ENCODE peak calls at places on chromosomes 2 and 18, in nine cellular contexts. One of them, this sample, is unnamed.

GRCh38 chr2:183037660-183038340 is 457 bp downstream of the NCKAP1 start:
- DNase-seq in fibroblast of lung: no peak
- DNase-seq in H1: no peak
- DNase-seq in astrocyte: peak
- DNase-seq in dorsolateral prefrontal cortex: no peak
- DNase-seq in Peyer's patch: no peak
- DNase-seq in MM.1S: peak
- DNase-seq in tibial artery: peak
- DNase-seq in right lobe of liver: peak
- DNase-seq in this sample: peak

GRCh38 chr2:238202326-238203103 is 980 bp downstream of the ILKAP start:
- DNase-seq in H1: no peak
- DNase-seq in right lobe of liver: no peak
- DNase-seq in Peyer's patch: no peak
- DNase-seq in MM.1S: peak
- DNase-seq in astrocyte: peak
- DNase-seq in fibroblast of lung: peak
- DNase-seq in tibial artery: no peak
- DNase-seq in dorsolateral prefrontal cortex: no peak
- DNase-seq in this sample: peak

GRCh38 chr2:220469201-220469600 is 841.8 kb downstream of the SLC4A3 start:
- DNase-seq in right lobe of liver: no peak
- DNase-seq in tibial artery: no peak
- DNase-seq in fibroblast of lung: peak
- DNase-seq in MM.1S: no peak
- DNase-seq in Peyer's patch: no peak
- DNase-seq in astrocyte: peak
- DNase-seq in H1: no peak
- DNase-seq in dorsolateral prefrontal cortex: no peak
- DNase-seq in this sample: no peak

GRCh38 chr2:220001693-220002260 is 374.3 kb downstream of the SLC4A3 start:
- DNase-seq in Peyer's patch: no peak
- DNase-seq in MM.1S: no peak
- DNase-seq in tibial artery: no peak
- DNase-seq in right lobe of liver: no peak
- DNase-seq in H1: no peak
- DNase-seq in astrocyte: peak
- DNase-seq in dorsolateral prefrontal cortex: no peak
- DNase-seq in fibroblast of lung: peak
- DNase-seq in this sample: peak

GRCh38 chr2:208265807-208266640 is at the start of gene PIKFYVE:
- DNase-seq in right lobe of liver: peak
- DNase-seq in H1: peak
- DNase-seq in fibroblast of lung: peak
- DNase-seq in astrocyte: peak
- DNase-seq in MM.1S: peak
- DNase-seq in Peyer's patch: peak
- DNase-seq in tibial artery: peak
- DNase-seq in dorsolateral prefrontal cortex: peak
- DNase-seq in this sample: peak

GRCh38 chr18:72762505-72763122 is 105.2 kb downstream of the NETO1 start:
- DNase-seq in H1: no peak
- DNase-seq in Peyer's patch: no peak
- DNase-seq in fibroblast of lung: peak
- DNase-seq in right lobe of liver: no peak
- DNase-seq in tibial artery: no peak
- DNase-seq in dorsolateral prefrontal cortex: no peak
- DNase-seq in MM.1S: peak
- DNase-seq in astrocyte: peak
- DNase-seq in this sample: peak

GRCh38 chr2:148273158-148273691 is 252.3 kb downstream of the MBD5 start:
- DNase-seq in fibroblast of lung: peak
- DNase-seq in astrocyte: peak
- DNase-seq in H1: no peak
- DNase-seq in right lobe of liver: no peak
- DNase-seq in Peyer's patch: no peak
- DNase-seq in dorsolateral prefrontal cortex: no peak
- DNase-seq in tibial artery: no peak
- DNase-seq in MM.1S: no peak
- DNase-seq in this sample: no peak

GRCh38 chr2:195648780-195649179 is 8.2 kb upstream of the SLC39A10 start:
- DNase-seq in right lobe of liver: no peak
- DNase-seq in MM.1S: no peak
- DNase-seq in tibial artery: no peak
- DNase-seq in astrocyte: no peak
- DNase-seq in Peyer's patch: no peak
- DNase-seq in dorsolateral prefrontal cortex: no peak
- DNase-seq in H1: no peak
- DNase-seq in fibroblast of lung: no peak
- DNase-seq in this sample: no peak

GRCh38 chr2:24827321-24828261 is 34.4 kb downstream of the CENPO start:
- DNase-seq in H1: peak
- DNase-seq in astrocyte: peak
- DNase-seq in dorsolateral prefrontal cortex: peak
- DNase-seq in Peyer's patch: peak
- DNase-seq in MM.1S: peak
- DNase-seq in tibial artery: peak
- DNase-seq in right lobe of liver: peak
- DNase-seq in fibroblast of lung: peak
- DNase-seq in this sample: peak

GRCh38 chr2:240685771-240686371 is 3.2 kb upstream of the AQP12B start:
- DNase-seq in tibial artery: no peak
- DNase-seq in fibroblast of lung: no peak
- DNase-seq in right lobe of liver: no peak
- DNase-seq in MM.1S: no peak
- DNase-seq in astrocyte: no peak
- DNase-seq in H1: no peak
- DNase-seq in dorsolateral prefrontal cortex: no peak
- DNase-seq in Peyer's patch: peak
- DNase-seq in this sample: no peak

GRCh38 chr2:74440005-74440377 is 1.7 kb downstream of the RTKN start:
- DNase-seq in tibial artery: no peak
- DNase-seq in fibroblast of lung: peak
- DNase-seq in H1: no peak
- DNase-seq in MM.1S: no peak
- DNase-seq in right lobe of liver: peak
- DNase-seq in astrocyte: no peak
- DNase-seq in dorsolateral prefrontal cortex: peak
- DNase-seq in Peyer's patch: no peak
- DNase-seq in this sample: no peak

GRCh38 chr2:128541448-128541847 is 222.8 kb upstream of the HS6ST1 start:
- DNase-seq in H1: no peak
- DNase-seq in MM.1S: no peak
- DNase-seq in tibial artery: no peak
- DNase-seq in Peyer's patch: no peak
- DNase-seq in fibroblast of lung: peak
- DNase-seq in astrocyte: no peak
- DNase-seq in right lobe of liver: no peak
- DNase-seq in dorsolateral prefrontal cortex: no peak
- DNase-seq in this sample: no peak

GRCh38 chr2:177545981-177546600 is 153.5 kb downstream of the AGPS start:
- DNase-seq in tibial artery: no peak
- DNase-seq in Peyer's patch: no peak
- DNase-seq in H1: no peak
- DNase-seq in astrocyte: no peak
- DNase-seq in dorsolateral prefrontal cortex: no peak
- DNase-seq in MM.1S: no peak
- DNase-seq in fibroblast of lung: no peak
- DNase-seq in right lobe of liver: no peak
- DNase-seq in this sample: no peak

GRCh38 chr2:98634406-98635092 is 26.2 kb downstream of the UNC50 start:
- DNase-seq in dorsolateral prefrontal cortex: no peak
- DNase-seq in tibial artery: no peak
- DNase-seq in MM.1S: no peak
- DNase-seq in H1: peak
- DNase-seq in Peyer's patch: no peak
- DNase-seq in fibroblast of lung: peak
- DNase-seq in right lobe of liver: no peak
- DNase-seq in astrocyte: no peak
- DNase-seq in this sample: no peak

GRCh38 chr2:218024336-218024735 is 21.5 kb upstream of the TNS1 start:
- DNase-seq in Peyer's patch: peak
- DNase-seq in astrocyte: no peak
- DNase-seq in tibial artery: peak
- DNase-seq in H1: no peak
- DNase-seq in fibroblast of lung: no peak
- DNase-seq in dorsolateral prefrontal cortex: peak
- DNase-seq in MM.1S: no peak
- DNase-seq in right lobe of liver: peak
- DNase-seq in this sample: no peak

GRCh38 chr18:41378628-41379027 is 576.4 kb upstream of the PIK3C3 start:
- DNase-seq in fibroblast of lung: peak
- DNase-seq in tibial artery: no peak
- DNase-seq in right lobe of liver: no peak
- DNase-seq in H1: no peak
- DNase-seq in dorsolateral prefrontal cortex: no peak
- DNase-seq in Peyer's patch: no peak
- DNase-seq in MM.1S: no peak
- DNase-seq in astrocyte: peak
- DNase-seq in this sample: peak

GRCh38 chr2:128765822-128766221 is 447.2 kb upstream of the HS6ST1 start:
- DNase-seq in astrocyte: no peak
- DNase-seq in MM.1S: no peak
- DNase-seq in right lobe of liver: no peak
- DNase-seq in fibroblast of lung: no peak
- DNase-seq in H1: no peak
- DNase-seq in Peyer's patch: no peak
- DNase-seq in dorsolateral prefrontal cortex: no peak
- DNase-seq in tibial artery: no peak
- DNase-seq in this sample: no peak

GRCh38 chr2:213275265-213275664 is 9.0 kb upstream of the SPAG16 start:
- DNase-seq in dorsolateral prefrontal cortex: no peak
- DNase-seq in right lobe of liver: no peak
- DNase-seq in Peyer's patch: no peak
- DNase-seq in fibroblast of lung: no peak
- DNase-seq in MM.1S: no peak
- DNase-seq in tibial artery: no peak
- DNase-seq in astrocyte: no peak
- DNase-seq in H1: no peak
- DNase-seq in this sample: no peak

GRCh38 chr2:173815778-173816177 is 149.4 kb downstream of the SP3 start:
- DNase-seq in dorsolateral prefrontal cortex: no peak
- DNase-seq in fibroblast of lung: no peak
- DNase-seq in Peyer's patch: no peak
- DNase-seq in H1: no peak
- DNase-seq in astrocyte: no peak
- DNase-seq in tibial artery: no peak
- DNase-seq in MM.1S: no peak
- DNase-seq in right lobe of liver: no peak
- DNase-seq in this sample: peak

GRCh38 chr2:162166745-162167144 is 14.7 kb upstream of the GCG start:
- DNase-seq in astrocyte: no peak
- DNase-seq in fibroblast of lung: no peak
- DNase-seq in MM.1S: no peak
- DNase-seq in tibial artery: no peak
- DNase-seq in dorsolateral prefrontal cortex: no peak
- DNase-seq in H1: no peak
- DNase-seq in right lobe of liver: no peak
- DNase-seq in Peyer's patch: no peak
- DNase-seq in this sample: no peak

GRCh38 chr18:49072524-49072934 is 121.8 kb upstream of the SMAD7 start:
- DNase-seq in dorsolateral prefrontal cortex: no peak
- DNase-seq in Peyer's patch: peak
- DNase-seq in tibial artery: no peak
- DNase-seq in astrocyte: no peak
- DNase-seq in fibroblast of lung: peak
- DNase-seq in H1: no peak
- DNase-seq in right lobe of liver: peak
- DNase-seq in MM.1S: no peak
- DNase-seq in this sample: no peak

GRCh38 chr2:239294571-239295054 is 106.2 kb downstream of the HDAC4 start:
- DNase-seq in Peyer's patch: peak
- DNase-seq in H1: no peak
- DNase-seq in dorsolateral prefrontal cortex: peak
- DNase-seq in astrocyte: no peak
- DNase-seq in right lobe of liver: no peak
- DNase-seq in MM.1S: no peak
- DNase-seq in fibroblast of lung: no peak
- DNase-seq in tibial artery: peak
- DNase-seq in this sample: no peak

DNA sequence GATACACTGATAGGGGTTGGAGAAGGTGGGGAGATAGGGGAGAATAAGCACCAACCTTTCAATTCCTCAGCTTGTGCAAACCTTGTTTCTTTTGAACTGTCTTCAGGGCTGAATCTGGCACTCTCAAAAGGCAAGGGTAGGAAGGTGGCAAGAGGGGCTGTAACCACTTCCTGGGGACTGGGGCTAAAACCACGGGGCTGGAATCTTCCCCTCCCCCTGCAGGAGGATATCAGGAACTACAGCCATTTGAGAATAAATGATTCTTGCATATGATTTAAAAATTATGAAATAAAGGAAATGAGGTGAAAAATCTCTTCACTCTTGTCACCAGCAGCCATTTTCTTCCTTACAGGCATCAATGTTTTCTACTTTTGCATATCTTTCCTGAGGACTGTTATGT is 50.8 kb downstream of the ATOH8 start:
- DNase-seq in MM.1S: no peak
- DNase-seq in right lobe of liver: peak
- DNase-seq in astrocyte: no peak
- DNase-seq in tibial artery: no peak
- DNase-seq in fibroblast of lung: no peak
- DNase-seq in Peyer's patch: no peak
- DNase-seq in dorsolateral prefrontal cortex: no peak
- DNase-seq in H1: no peak
- DNase-seq in this sample: peak
- TF ChIP-seq CTCF in MM.1S: peak
- TF ChIP-seq CTCF in right lobe of liver: peak
- TF ChIP-seq CTCF in astrocyte: peak
- TF ChIP-seq CTCF in tibial artery: peak
- TF ChIP-seq CTCF in fibroblast of lung: peak
- TF ChIP-seq CTCF in Peyer's patch: peak
- TF ChIP-seq CTCF in dorsolateral prefrontal cortex: peak
- TF ChIP-seq CTCF in H1: peak
- TF ChIP-seq CTCF in this sample: peak

GRCh38 chr2:30503692-30504076 is 56.6 kb downstream of the LCLAT1 start:
- DNase-seq in fibroblast of lung: no peak
- DNase-seq in tibial artery: no peak
- DNase-seq in astrocyte: no peak
- DNase-seq in Peyer's patch: no peak
- DNase-seq in dorsolateral prefrontal cortex: no peak
- DNase-seq in right lobe of liver: no peak
- DNase-seq in H1: no peak
- DNase-seq in MM.1S: no peak
- DNase-seq in this sample: no peak
- H3K27ac ChIP-seq in fibroblast of lung: no peak
- H3K27ac ChIP-seq in tibial artery: peak
- H3K27ac ChIP-seq in astrocyte: no peak
- H3K27ac ChIP-seq in Peyer's patch: no peak
- H3K27ac ChIP-seq in dorsolateral prefrontal cortex: no peak
- H3K27ac ChIP-seq in right lobe of liver: no peak
- H3K27ac ChIP-seq in H1: no peak
- H3K27ac ChIP-seq in MM.1S: no peak
- H3K27ac ChIP-seq in this sample: no peak

GRCh38 chr2:180655842-180656454 is 324.5 kb upstream of the UBE2E3 start:
- DNase-seq in fibroblast of lung: no peak
- DNase-seq in Peyer's patch: no peak
- DNase-seq in H1: no peak
- DNase-seq in tibial artery: no peak
- DNase-seq in dorsolateral prefrontal cortex: no peak
- DNase-seq in MM.1S: no peak
- DNase-seq in right lobe of liver: no peak
- DNase-seq in astrocyte: no peak
- DNase-seq in this sample: no peak
- TF ChIP-seq CTCF in fibroblast of lung: peak
- TF ChIP-seq CTCF in Peyer's patch: no peak
- TF ChIP-seq CTCF in H1: no peak
- TF ChIP-seq CTCF in tibial artery: no peak
- TF ChIP-seq CTCF in dorsolateral prefrontal cortex: peak
- TF ChIP-seq CTCF in MM.1S: no peak
- TF ChIP-seq CTCF in right lobe of liver: no peak
- TF ChIP-seq CTCF in astrocyte: no peak
- TF ChIP-seq CTCF in this sample: no peak

GRCh38 chr18:4931209-4931608 is 265.8 kb downstream of the AKAIN1 start:
- DNase-seq in astrocyte: no peak
- DNase-seq in Peyer's patch: no peak
- DNase-seq in fibroblast of lung: no peak
- DNase-seq in MM.1S: peak
- DNase-seq in H1: no peak
- DNase-seq in right lobe of liver: no peak
- DNase-seq in tibial artery: no peak
- DNase-seq in dorsolateral prefrontal cortex: no peak
- DNase-seq in this sample: no peak
- H3K27ac ChIP-seq in astrocyte: no peak
- H3K27ac ChIP-seq in Peyer's patch: no peak
- H3K27ac ChIP-seq in fibroblast of lung: no peak
- H3K27ac ChIP-seq in MM.1S: no peak
- H3K27ac ChIP-seq in H1: no peak
- H3K27ac ChIP-seq in right lobe of liver: no peak
- H3K27ac ChIP-seq in tibial artery: no peak
- H3K27ac ChIP-seq in dorsolateral prefrontal cortex: no peak
- H3K27ac ChIP-seq in this sample: no peak

This sample was measured in RWPE1.